ENCODE peak calls at places on chromosomes 13 and 19, in seven cellular contexts. R, C, J, H, Y, T and S are unnamed samples.

GRCh38 chr19:53538378-53539109 is 599 bp downstream of the ZNF331 start:
- DNase-seq in H (no peak), R (peak), C (no peak), Y (no peak), T (peak), J (no peak), S (peak)

GRCh38 chr13:109904218-109904617 is 117.8 kb upstream of the IRS2 start:
- DNase-seq in H (peak), C (no peak), T (peak), R (no peak), Y (no peak), J (no peak), S (no peak)

GRCh38 chr13:110347535-110348308 is 40.6 kb downstream of the COL4A2 start:
- DNase-seq in T (peak), C (peak), H (peak), Y (no peak), J (no peak), R (peak), S (peak)

GRCh38 chr19:10045371-10045770 is 32.1 kb downstream of the RDH8 start:
- DNase-seq in J (no peak), Y (no peak), C (no peak), R (no peak), H (no peak), T (no peak), S (no peak)

GRCh38 chr19:11194657-11195056 is 2.7 kb downstream of the KANK2 start:
- DNase-seq in J (no peak), H (no peak), T (no peak), R (peak), C (peak), Y (no peak), S (no peak)

GRCh38 chr19:8391274-8392016 is 1.3 kb downstream of the RAB11B start:
- DNase-seq in Y (no peak), T (no peak), J (no peak), C (no peak), R (no peak), H (no peak), S (no peak)

GRCh38 chr19:3361384-3362216 is 4.8 kb upstream of the NFIC start:
- DNase-seq in C (no peak), J (peak), T (peak), Y (no peak), R (peak), H (no peak), S (no peak)

GRCh38 chr19:2118438-2118837 is 21.7 kb downstream of the IZUMO4 start:
- DNase-seq in C (no peak), Y (no peak), T (no peak), H (no peak), R (no peak), J (no peak), S (no peak)

GRCh38 chr19:3075605-3076431 is 13.5 kb upstream of the TLE5 start:
- DNase-seq in T (no peak), C (no peak), H (peak), R (peak), Y (peak), J (peak), S (peak)

GRCh38 chr13:75219479-75220237 is 262.3 kb downstream of the TBC1D4 start:
- DNase-seq in T (peak), C (peak), J (peak), R (peak), H (peak), Y (peak), S (peak)

GRCh38 chr19:45263013-45263412 is 11.9 kb downstream of the MARK4 start:
- DNase-seq in H (no peak), C (no peak), Y (no peak), T (no peak), J (no peak), R (no peak), S (no peak)

GRCh38 chr13:50635504-50635903 is 208.0 kb downstream of the DLEU7 start:
- DNase-seq in Y (no peak), C (peak), H (no peak), T (peak), R (peak), J (no peak), S (no peak)

GRCh38 chr19:37165635-37166034 is 6.9 kb downstream of the ZNF585A start:
- DNase-seq in Y (no peak), T (no peak), C (no peak), H (no peak), J (no peak), R (no peak), S (no peak)

GRCh38 chr13:100892981-100893380 is 218.4 kb upstream of the TMTC4 start:
- DNase-seq in C (no peak), R (no peak), Y (no peak), H (no peak), J (no peak), T (no peak), S (no peak)

GRCh38 chr19:38417544-38418506 is 8.2 kb downstream of the RASGRP4 start:
- DNase-seq in H (peak), R (peak), Y (peak), T (peak), J (no peak), C (no peak), S (peak)

GRCh38 chr19:19146000-19146608 is 7.8 kb upstream of the TMEM161A start:
- DNase-seq in R (peak), J (peak), H (peak), T (peak), C (peak), Y (peak), S (peak)

GRCh38 chr13:113500530-113501265 is 10.2 kb upstream of the DCUN1D2 start:
- DNase-seq in J (no peak), C (no peak), H (no peak), Y (no peak), T (no peak), R (no peak), S (no peak)

GRCh38 chr13:59519776-59520175 is 644.0 kb downstream of the DIAPH3 start:
- DNase-seq in H (peak), C (no peak), J (no peak), T (no peak), R (peak), Y (no peak), S (no peak)

GRCh38 chr19:23788415-23788814 is 29.7 kb upstream of the ZNF681 start:
- DNase-seq in H (no peak), Y (no peak), R (no peak), C (no peak), T (no peak), J (no peak), S (no peak)

GRCh38 chr13:112444001-112444311 is 67.8 kb downstream of the SPACA7 start:
- DNase-seq in T (peak), Y (peak), J (peak), R (peak), C (peak), H (peak), S (peak)

GRCh38 chr19:21569497-21569870 is 64.1 kb downstream of the ZNF429 start:
- DNase-seq in H (no peak), C (no peak), J (no peak), T (no peak), Y (peak), R (peak), S (no peak)

GRCh38 chr19:22610121-22610520 is 24.0 kb upstream of the ZNF492 start:
- DNase-seq in J (no peak), H (no peak), Y (no peak), C (no peak), T (no peak), R (no peak), S (no peak)

GRCh38 chr19:2949939-2950285 is 5.1 kb upstream of the ZNF77 start:
- DNase-seq in H (peak), J (peak), Y (no peak), T (peak), C (no peak), R (peak), S (peak)

GRCh38 chr13:73602295-73602694 is 531.9 kb downstream of the KLF12 start:
- DNase-seq in H (peak), Y (no peak), T (peak), J (no peak), C (no peak), R (no peak), S (no peak)

GRCh38 chr19:37452500-37453245 is 14.6 kb downstream of the ZNF569 start:
- DNase-seq in Y (no peak), C (no peak), H (no peak), R (no peak), T (no peak), J (no peak), S (no peak)